ENCODE peak calls at places on chromosomes 13 and 19, in ten cellular contexts. One of them, this sample, is unnamed.

GRCh38 chr19:2721570-2722540 is 683 bp upstream of the DIRAS1 start:
- DNase-seq in K562: no peak
- DNase-seq in upper lobe of left lung: peak; percentile 74
- DNase-seq in tibial nerve: no peak
- DNase-seq in HepG2: no peak
- DNase-seq in sigmoid colon: no peak
- DNase-seq in SK-N-SH: peak; percentile 67
- DNase-seq in stomach: no peak
- DNase-seq in transverse colon: no peak
- DNase-seq in suprapubic skin: no peak
- DNase-seq in this sample: no peak

GRCh38 chr13:27476943-27477681 is 26.7 kb upstream of the MTIF3 start:
- DNase-seq in K562: no peak
- DNase-seq in upper lobe of left lung: peak; percentile 60
- DNase-seq in tibial nerve: no peak
- DNase-seq in HepG2: peak; percentile 76
- DNase-seq in sigmoid colon: no peak
- DNase-seq in SK-N-SH: no peak
- DNase-seq in stomach: peak; percentile 76
- DNase-seq in transverse colon: no peak
- DNase-seq in suprapubic skin: peak; percentile 26
- DNase-seq in this sample: no peak

GRCh38 chr13:41746259-41746658 is 214.7 kb downstream of the VWA8 start:
- DNase-seq in K562: no peak
- DNase-seq in upper lobe of left lung: no peak
- DNase-seq in tibial nerve: no peak
- DNase-seq in HepG2: no peak
- DNase-seq in sigmoid colon: no peak
- DNase-seq in SK-N-SH: no peak
- DNase-seq in stomach: no peak
- DNase-seq in transverse colon: no peak
- DNase-seq in suprapubic skin: no peak
- DNase-seq in this sample: no peak

GRCh38 chr13:111033172-111034133 is 81.7 kb upstream of the ARHGEF7 start:
- DNase-seq in K562: peak; percentile 33
- DNase-seq in upper lobe of left lung: no peak
- DNase-seq in tibial nerve: no peak
- DNase-seq in HepG2: no peak
- DNase-seq in sigmoid colon: no peak
- DNase-seq in SK-N-SH: no peak
- DNase-seq in stomach: no peak
- DNase-seq in transverse colon: no peak
- DNase-seq in suprapubic skin: no peak
- DNase-seq in this sample: no peak

GRCh38 chr19:56966225-56966696 is 125.7 kb upstream of the PEG3 start:
- DNase-seq in K562: no peak
- DNase-seq in upper lobe of left lung: peak; percentile 33
- DNase-seq in tibial nerve: no peak
- DNase-seq in HepG2: peak; percentile 75
- DNase-seq in sigmoid colon: no peak
- DNase-seq in SK-N-SH: peak; percentile 29
- DNase-seq in stomach: no peak
- DNase-seq in transverse colon: no peak
- DNase-seq in suprapubic skin: no peak
- DNase-seq in this sample: peak; percentile 92

GRCh38 chr13:19058566-19058965 is 123.1 kb downstream of the TUBA3C start:
- DNase-seq in K562: no peak
- DNase-seq in upper lobe of left lung: peak; percentile 56
- DNase-seq in tibial nerve: no peak
- DNase-seq in HepG2: no peak
- DNase-seq in sigmoid colon: no peak
- DNase-seq in SK-N-SH: no peak
- DNase-seq in stomach: no peak
- DNase-seq in transverse colon: no peak
- DNase-seq in suprapubic skin: no peak
- DNase-seq in this sample: no peak

GRCh38 chr19:29837448-29837961 is 25.7 kb downstream of the CCNE1 start:
- DNase-seq in K562: no peak
- DNase-seq in upper lobe of left lung: no peak
- DNase-seq in tibial nerve: no peak
- DNase-seq in HepG2: no peak
- DNase-seq in sigmoid colon: no peak
- DNase-seq in SK-N-SH: no peak
- DNase-seq in stomach: no peak
- DNase-seq in transverse colon: no peak
- DNase-seq in suprapubic skin: peak; percentile 40
- DNase-seq in this sample: no peak

GRCh38 chr19:8352134-8352827 is 9.2 kb upstream of the KANK3 start:
- DNase-seq in K562: no peak
- DNase-seq in upper lobe of left lung: no peak
- DNase-seq in tibial nerve: no peak
- DNase-seq in HepG2: no peak
- DNase-seq in sigmoid colon: no peak
- DNase-seq in SK-N-SH: no peak
- DNase-seq in stomach: no peak
- DNase-seq in transverse colon: no peak
- DNase-seq in suprapubic skin: no peak
- DNase-seq in this sample: no peak

GRCh38 chr13:67369895-67370660 is 139.9 kb upstream of the PCDH9 start:
- DNase-seq in K562: no peak
- DNase-seq in upper lobe of left lung: no peak
- DNase-seq in tibial nerve: no peak
- DNase-seq in HepG2: no peak
- DNase-seq in sigmoid colon: no peak
- DNase-seq in SK-N-SH: no peak
- DNase-seq in stomach: no peak
- DNase-seq in transverse colon: no peak
- DNase-seq in suprapubic skin: no peak
- DNase-seq in this sample: no peak

GRCh38 chr13:98576215-98576945 is 527 bp downstream of the STK24 start:
- DNase-seq in K562: peak; percentile 47
- DNase-seq in upper lobe of left lung: peak; percentile 92
- DNase-seq in tibial nerve: peak; percentile 36
- DNase-seq in HepG2: no peak
- DNase-seq in sigmoid colon: peak; percentile 82
- DNase-seq in SK-N-SH: peak; percentile 80
- DNase-seq in stomach: peak; percentile 59
- DNase-seq in transverse colon: peak; percentile 70
- DNase-seq in suprapubic skin: peak; percentile 87
- DNase-seq in this sample: peak; percentile 60

GRCh38 chr19:30226464-30227070 is 145.6 kb upstream of the ZNF536 start:
- DNase-seq in K562: no peak
- DNase-seq in upper lobe of left lung: peak; percentile 58
- DNase-seq in tibial nerve: no peak
- DNase-seq in HepG2: no peak
- DNase-seq in sigmoid colon: no peak
- DNase-seq in SK-N-SH: peak; percentile 79
- DNase-seq in stomach: no peak
- DNase-seq in transverse colon: peak; percentile 25
- DNase-seq in suprapubic skin: no peak
- DNase-seq in this sample: no peak

GRCh38 chr19:56071151-56071550 is 49.9 kb downstream of the ZNF787 start:
- DNase-seq in K562: peak; percentile 46
- DNase-seq in upper lobe of left lung: no peak
- DNase-seq in tibial nerve: no peak
- DNase-seq in HepG2: peak; percentile 39
- DNase-seq in sigmoid colon: no peak
- DNase-seq in SK-N-SH: peak; percentile 24
- DNase-seq in stomach: no peak
- DNase-seq in transverse colon: no peak
- DNase-seq in suprapubic skin: no peak
- DNase-seq in this sample: no peak

GRCh38 chr19:53254451-53255341 is at the start of gene ZNF677:
- DNase-seq in K562: peak; percentile 54
- DNase-seq in upper lobe of left lung: peak; percentile 95
- DNase-seq in tibial nerve: peak; percentile 83
- DNase-seq in HepG2: no peak
- DNase-seq in sigmoid colon: peak; percentile 96
- DNase-seq in SK-N-SH: peak; percentile 94
- DNase-seq in stomach: peak; percentile 74
- DNase-seq in transverse colon: peak; percentile 72
- DNase-seq in suprapubic skin: peak; percentile 93
- DNase-seq in this sample: peak; percentile 92

DNA sequence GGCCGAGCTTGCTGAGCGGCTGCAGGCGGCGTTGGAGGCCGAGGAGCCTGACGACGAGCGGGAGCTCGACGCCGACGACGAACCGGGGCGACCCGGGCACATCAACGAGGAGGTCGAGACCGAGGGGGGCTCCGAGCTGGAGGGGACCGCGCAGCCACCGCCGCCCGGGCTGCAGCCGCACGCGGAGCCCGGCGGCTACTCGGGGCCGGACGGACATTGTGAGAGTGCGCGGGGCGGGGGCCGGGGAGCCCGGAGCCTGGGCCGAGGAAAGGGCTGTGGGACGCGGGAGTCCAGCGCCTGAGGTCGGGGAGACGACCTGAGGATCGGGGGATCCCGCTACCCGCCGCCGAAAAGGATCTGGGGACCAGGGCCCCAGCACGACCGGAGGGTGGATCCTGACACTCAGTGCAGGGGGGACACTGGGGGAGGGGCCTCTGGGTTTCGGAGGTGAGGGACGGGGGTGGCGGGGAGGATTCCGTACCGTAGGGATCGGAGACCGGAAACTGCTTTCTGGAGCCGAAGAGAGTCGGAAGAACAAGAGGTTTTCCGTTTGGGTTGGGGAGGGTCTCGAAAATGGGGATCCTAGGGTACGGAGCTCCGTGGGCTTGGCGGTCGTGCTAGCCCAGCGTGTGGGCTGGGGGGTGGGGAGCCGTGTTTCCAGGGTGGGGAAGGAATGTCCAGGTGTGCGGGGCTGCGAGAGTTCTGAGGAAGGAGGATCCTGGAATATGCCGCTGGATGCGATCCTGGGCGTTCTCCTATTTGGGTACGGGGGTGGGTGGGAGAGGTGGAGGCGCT is 606 bp downstream of the HNRNPUL1 start:
- DNase-seq in K562: peak; percentile 66
- DNase-seq in upper lobe of left lung: peak; percentile 50
- DNase-seq in tibial nerve: peak; percentile 20
- DNase-seq in HepG2: peak; percentile 46
- DNase-seq in sigmoid colon: peak; percentile 84
- DNase-seq in SK-N-SH: peak; percentile 67
- DNase-seq in stomach: peak; percentile 43
- DNase-seq in transverse colon: peak; percentile 65
- DNase-seq in suprapubic skin: peak; percentile 83
- DNase-seq in this sample: peak; percentile 61
- TF ChIP-seq EP300 in K562: no peak
- TF ChIP-seq EP300 in upper lobe of left lung: no peak
- TF ChIP-seq EP300 in tibial nerve: no peak
- TF ChIP-seq EP300 in HepG2: no peak
- TF ChIP-seq EP300 in sigmoid colon: no peak
- TF ChIP-seq EP300 in SK-N-SH: no peak
- TF ChIP-seq EP300 in stomach: no peak
- TF ChIP-seq EP300 in transverse colon: no peak
- TF ChIP-seq EP300 in suprapubic skin: no peak
- TF ChIP-seq EP300 in this sample: no peak

DNA sequence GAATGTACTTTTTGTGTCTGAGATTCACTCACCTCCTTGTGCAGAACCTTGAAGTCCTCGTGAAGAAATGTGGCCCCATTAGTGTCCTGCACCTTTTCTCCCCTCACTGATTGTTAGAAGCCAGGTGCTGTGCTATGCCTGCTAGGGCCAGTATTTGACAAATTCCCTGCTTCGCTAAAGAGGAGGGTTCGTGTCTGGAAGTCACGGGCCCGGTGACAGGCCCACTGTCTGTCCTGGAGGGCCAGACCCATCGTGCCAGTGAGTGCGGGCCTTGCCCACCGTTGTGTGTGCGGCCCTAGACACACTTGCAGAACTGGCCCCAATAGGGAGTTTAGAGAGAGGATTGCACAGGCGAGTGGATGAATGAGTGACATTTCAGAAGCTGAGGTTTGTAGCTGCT is 36.8 kb upstream of the GAS6 start:
- DNase-seq in K562: no peak
- DNase-seq in upper lobe of left lung: no peak
- DNase-seq in tibial nerve: no peak
- DNase-seq in HepG2: no peak
- DNase-seq in sigmoid colon: no peak
- DNase-seq in SK-N-SH: no peak
- DNase-seq in stomach: no peak
- DNase-seq in transverse colon: no peak
- DNase-seq in suprapubic skin: no peak
- DNase-seq in this sample: no peak
- H3K27me3 ChIP-seq in K562: peaks cover 15% of the 10 kb centered on the region
- H3K27me3 ChIP-seq in upper lobe of left lung: no peaks in the 10 kb centered on the region
- H3K27me3 ChIP-seq in tibial nerve: no peaks in the 10 kb centered on the region
- H3K27me3 ChIP-seq in HepG2: peaks cover 36% of the 10 kb centered on the region
- H3K27me3 ChIP-seq in sigmoid colon: no peaks in the 10 kb centered on the region
- H3K27me3 ChIP-seq in SK-N-SH: no peaks in the 10 kb centered on the region
- H3K27me3 ChIP-seq in stomach: no peaks in the 10 kb centered on the region
- H3K27me3 ChIP-seq in transverse colon: peaks cover 4% of the 10 kb centered on the region
- H3K27me3 ChIP-seq in suprapubic skin: no peaks in the 10 kb centered on the region
- H3K27me3 ChIP-seq in this sample: no peaks in the 10 kb centered on the region

GRCh38 chr19:43362179-43362578 is 8.7 kb downstream of the CD177 start:
- DNase-seq in K562: no peak
- DNase-seq in upper lobe of left lung: no peak
- DNase-seq in tibial nerve: peak; percentile 16
- DNase-seq in HepG2: no peak
- DNase-seq in sigmoid colon: no peak
- DNase-seq in SK-N-SH: no peak
- DNase-seq in stomach: no peak
- DNase-seq in transverse colon: no peak
- DNase-seq in suprapubic skin: no peak
- DNase-seq in this sample: no peak
- TF ChIP-seq EP300 in K562: no peak
- TF ChIP-seq EP300 in upper lobe of left lung: no peak
- TF ChIP-seq EP300 in tibial nerve: no peak
- TF ChIP-seq EP300 in HepG2: no peak
- TF ChIP-seq EP300 in sigmoid colon: no peak
- TF ChIP-seq EP300 in SK-N-SH: no peak
- TF ChIP-seq EP300 in stomach: no peak
- TF ChIP-seq EP300 in transverse colon: no peak
- TF ChIP-seq EP300 in suprapubic skin: no peak
- TF ChIP-seq EP300 in this sample: no peak

DNA sequence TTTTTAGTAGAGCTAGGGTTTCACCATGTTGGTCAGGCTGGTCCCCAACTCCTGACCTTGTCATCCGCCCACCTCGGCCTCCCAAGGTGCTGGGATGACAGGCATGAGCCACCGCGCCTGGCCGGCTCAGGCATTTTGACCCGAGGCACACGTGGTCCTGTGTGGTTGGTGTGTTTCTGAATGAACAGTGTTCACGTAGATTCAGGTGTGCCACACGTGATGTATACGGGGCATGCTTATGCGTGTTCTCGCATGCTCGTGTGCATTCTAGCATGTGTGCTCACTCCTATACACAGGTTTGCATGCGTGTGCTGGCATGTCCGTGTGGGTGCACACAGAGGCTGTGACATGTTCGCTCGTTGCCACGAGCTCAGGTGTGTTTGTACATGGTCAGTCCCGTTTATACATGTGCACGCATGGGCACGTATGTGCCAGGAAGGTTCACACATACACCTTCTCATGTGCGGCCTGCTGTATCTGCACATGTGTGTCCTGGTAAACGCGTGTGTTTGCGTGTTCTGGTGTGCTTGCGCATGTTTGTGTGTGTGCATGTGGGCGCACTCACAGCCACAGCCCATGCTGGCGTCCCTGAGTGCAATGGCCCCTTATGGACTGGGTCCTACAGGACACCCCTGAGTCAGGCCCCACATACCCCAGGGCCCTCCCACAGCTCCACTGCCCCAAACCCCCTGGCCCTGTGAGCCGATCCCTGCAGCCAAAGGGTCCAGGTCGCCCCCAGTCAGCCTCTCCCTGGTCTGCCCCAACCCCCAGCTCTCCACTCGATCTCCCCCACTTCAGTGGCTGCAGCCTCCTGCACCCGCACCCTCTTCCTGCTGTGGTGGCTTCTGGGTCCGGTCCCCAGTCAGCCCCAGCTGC is 20.6 kb upstream of the TCF3 start:
- DNase-seq in K562: peak; percentile 7
- DNase-seq in upper lobe of left lung: no peak
- DNase-seq in tibial nerve: no peak
- DNase-seq in HepG2: no peak
- DNase-seq in sigmoid colon: no peak
- DNase-seq in SK-N-SH: peak; percentile 29
- DNase-seq in stomach: no peak
- DNase-seq in transverse colon: no peak
- DNase-seq in suprapubic skin: no peak
- DNase-seq in this sample: no peak
- H3K27me3 ChIP-seq in K562: no peaks in the 10 kb centered on the region
- H3K27me3 ChIP-seq in upper lobe of left lung: peaks cover 64% of the 10 kb centered on the region
- H3K27me3 ChIP-seq in tibial nerve: peaks cover 99% of the 10 kb centered on the region
- H3K27me3 ChIP-seq in HepG2: peaks cover 59% of the 10 kb centered on the region
- H3K27me3 ChIP-seq in sigmoid colon: peaks cover 44% of the 10 kb centered on the region
- H3K27me3 ChIP-seq in SK-N-SH: peaks cover 64% of the 10 kb centered on the region
- H3K27me3 ChIP-seq in stomach: peaks cover 88% of the 10 kb centered on the region
- H3K27me3 ChIP-seq in transverse colon: peaks cover 97% of the 10 kb centered on the region
- H3K27me3 ChIP-seq in suprapubic skin: peaks cover 97% of the 10 kb centered on the region
- H3K27me3 ChIP-seq in this sample: peaks cover 13% of the 10 kb centered on the region

This sample was measured in ovary.